ENCODE peak calls at places on chromosomes 16 and 17, in nine cellular contexts. K is T-cell; V is NCI-H2171; M is iPS DF 6.9; I is stimulated activated CD4-positive, alpha-beta T cell treated with anti-CD3 and anti-CD28 coated beads, Interleukin-2, amount 100 ng/mL, for 48 hours; N is HTR-8/SVneo; W is hippocampal formation; H is upper lobe of right lung; Q is stimulated activated CD8-positive, alpha-beta memory T cell treated with anti-CD3 and anti-CD28 coated beads, Interleukin-12 subunit alpha, Interleukin-12 subunit beta, amount 100 ng/mL, for 1 hour. F is an unnamed sample.

GRCh38 chr17:40582328-40582901 is 17.1 kb upstream of the CCR7 start:
- DNase-seq in Q (no peak), I (no peak), H (peak; percentile 73), M (no peak), K (peak; percentile 78), N (no peak), W (no peak), V (no peak), F (no peak)

GRCh38 chr16:11916524-11917285 is 949 bp upstream of the GSPT1 start:
- DNase-seq in W (no peak), N (peak; percentile 30), Q (no peak), M (no peak), H (no peak), I (no peak), V (no peak), K (no peak), F (no peak)

GRCh38 chr17:58304735-58305486 is 23.7 kb downstream of the TSPOAP1 start:
- DNase-seq in K (no peak), M (no peak), Q (no peak), H (peak; percentile 34), N (no peak), V (no peak), W (no peak), I (no peak), F (no peak)

GRCh38 chr16:55624696-55625095 is 31.1 kb upstream of the SLC6A2 start:
- DNase-seq in W (no peak), V (no peak), M (no peak), H (no peak), N (no peak), K (no peak), I (no peak), Q (no peak), F (no peak)

GRCh38 chr17:238964-239259 is 57.5 kb upstream of the DOC2B start:
- DNase-seq in M (no peak), W (no peak), K (no peak), N (no peak), I (no peak), H (peak; percentile 43), Q (no peak), V (no peak), F (no peak)

GRCh38 chr17:20995164-20995872 is 47.5 kb downstream of the USP22 start:
- DNase-seq in K (no peak), H (peak; percentile 53), N (no peak), M (no peak), W (no peak), V (no peak), Q (no peak), I (no peak), F (no peak)

GRCh38 chr17:74361613-74362391 is at the start of gene BTBD17:
- DNase-seq in Q (peak; percentile 9), H (peak; percentile 82), W (peak; percentile 48), N (no peak), I (peak; percentile 49), V (peak; percentile 56), M (no peak), K (no peak), F (no peak)

GRCh38 chr16:27429981-27430441 is 28.0 kb downstream of the IL21R start:
- DNase-seq in Q (no peak), V (no peak), W (no peak), H (peak; percentile 51), I (no peak), N (no peak), M (no peak), K (no peak), F (peak; percentile 18)

GRCh38 chr17:2244545-2245525 is 58.8 kb downstream of the SMG6 start:
- DNase-seq in V (peak; percentile 56), I (peak; percentile 79), M (peak; percentile 48), Q (peak; percentile 76), K (peak; percentile 67), W (peak; percentile 51), H (peak; percentile 91), N (peak; percentile 93), F (peak; percentile 70)

GRCh38 chr16:60214321-60214720 is 1480.2 kb upstream of the GOT2 start:
- DNase-seq in M (no peak), Q (no peak), W (no peak), K (no peak), N (no peak), V (no peak), I (no peak), H (no peak), F (no peak)

F was measured in activated B cell treated with CpG ODN at 0.5 μM for 24 hours.